ENCODE peak calls at places on chromosomes 11 and 22, in five cellular contexts. One of them, this sample, is unnamed.

GRCh38 chr11:69035959-69036340 is 12.8 kb upstream of the TPCN2 start:
- DNase-seq in neural progenitor cell: no peak
- DNase-seq in activated CD8-positive, alpha-beta T cell treated with anti-CD3 and anti-CD28 coated beads for 36 hours: no peak
- DNase-seq in glutamatergic neuron: no peak
- DNase-seq in germinal center: no peak
- DNase-seq in this sample: no peak

GRCh38 chr11:125871391-125872137 is 15.9 kb upstream of the HYLS1 start:
- DNase-seq in neural progenitor cell: peak; percentile 78
- DNase-seq in activated CD8-positive, alpha-beta T cell treated with anti-CD3 and anti-CD28 coated beads for 36 hours: peak; percentile 59
- DNase-seq in glutamatergic neuron: peak; percentile 38
- DNase-seq in germinal center: peak; percentile 17
- DNase-seq in this sample: peak; percentile 9

GRCh38 chr11:106132582-106133354 is 55.3 kb downstream of the AASDHPPT start:
- DNase-seq in neural progenitor cell: no peak
- DNase-seq in activated CD8-positive, alpha-beta T cell treated with anti-CD3 and anti-CD28 coated beads for 36 hours: no peak
- DNase-seq in glutamatergic neuron: no peak
- DNase-seq in germinal center: no peak
- DNase-seq in this sample: no peak

GRCh38 chr22:30883586-30884145 is 84.9 kb downstream of the MORC2 start:
- DNase-seq in neural progenitor cell: no peak
- DNase-seq in activated CD8-positive, alpha-beta T cell treated with anti-CD3 and anti-CD28 coated beads for 36 hours: no peak
- DNase-seq in glutamatergic neuron: no peak
- DNase-seq in germinal center: no peak
- DNase-seq in this sample: no peak

GRCh38 chr11:1126935-1127663 is 30.7 kb upstream of the MUC5AC start:
- DNase-seq in neural progenitor cell: no peak
- DNase-seq in activated CD8-positive, alpha-beta T cell treated with anti-CD3 and anti-CD28 coated beads for 36 hours: no peak
- DNase-seq in glutamatergic neuron: no peak
- DNase-seq in germinal center: no peak
- DNase-seq in this sample: no peak

GRCh38 chr11:56841210-56841810 is 92.8 kb upstream of the OR9G4 start:
- DNase-seq in neural progenitor cell: peak; percentile 69
- DNase-seq in activated CD8-positive, alpha-beta T cell treated with anti-CD3 and anti-CD28 coated beads for 36 hours: peak; percentile 54
- DNase-seq in glutamatergic neuron: peak; percentile 58
- DNase-seq in germinal center: peak; percentile 12
- DNase-seq in this sample: peak; percentile 4

GRCh38 chr11:11691296-11692141 is 69.7 kb upstream of the GALNT18 start:
- DNase-seq in neural progenitor cell: peak; percentile 93
- DNase-seq in activated CD8-positive, alpha-beta T cell treated with anti-CD3 and anti-CD28 coated beads for 36 hours: no peak
- DNase-seq in glutamatergic neuron: peak; percentile 47
- DNase-seq in germinal center: no peak
- DNase-seq in this sample: no peak

GRCh38 chr22:30843245-30843644 is 125.3 kb downstream of the MORC2 start:
- DNase-seq in neural progenitor cell: no peak
- DNase-seq in activated CD8-positive, alpha-beta T cell treated with anti-CD3 and anti-CD28 coated beads for 36 hours: no peak
- DNase-seq in glutamatergic neuron: no peak
- DNase-seq in germinal center: no peak
- DNase-seq in this sample: no peak

GRCh38 chr22:42719656-42720262 is 911 bp downstream of the A4GALT start:
- DNase-seq in neural progenitor cell: peak; percentile 36
- DNase-seq in activated CD8-positive, alpha-beta T cell treated with anti-CD3 and anti-CD28 coated beads for 36 hours: no peak
- DNase-seq in glutamatergic neuron: no peak
- DNase-seq in germinal center: peak; percentile 62
- DNase-seq in this sample: no peak

GRCh38 chr11:12319734-12320387 is 57.5 kb upstream of the PARVA start:
- DNase-seq in neural progenitor cell: no peak
- DNase-seq in activated CD8-positive, alpha-beta T cell treated with anti-CD3 and anti-CD28 coated beads for 36 hours: no peak
- DNase-seq in glutamatergic neuron: no peak
- DNase-seq in germinal center: no peak
- DNase-seq in this sample: no peak